ENCODE peak calls at places on chromosomes 12 and 14, in five cellular contexts. One of them, this sample, is unnamed.

GRCh38 chr12:11879306-11879705 is 191.4 kb upstream of the BCL2L14 start:
- DNase-seq in upper lobe of left lung: no peak
- DNase-seq in NB4: no peak
- DNase-seq in testis: no peak
- DNase-seq in stomach: no peak
- DNase-seq in this sample: no peak

GRCh38 chr12:101551362-101552114 is 43.2 kb upstream of the MYBPC1 start:
- DNase-seq in upper lobe of left lung: no peak
- DNase-seq in NB4: no peak
- DNase-seq in testis: no peak
- DNase-seq in stomach: no peak
- DNase-seq in this sample: no peak

GRCh38 chr12:70853326-70853725 is 67.2 kb downstream of the PTPRR start:
- DNase-seq in upper lobe of left lung: no peak
- DNase-seq in NB4: peak
- DNase-seq in testis: no peak
- DNase-seq in stomach: no peak
- DNase-seq in this sample: no peak

GRCh38 chr14:21163721-21164120 is 7.9 kb upstream of the OR5AU1 start:
- DNase-seq in upper lobe of left lung: no peak
- DNase-seq in NB4: no peak
- DNase-seq in testis: no peak
- DNase-seq in stomach: no peak
- DNase-seq in this sample: no peak

GRCh38 chr14:93905623-93906022 is 21.5 kb upstream of the FAM181A start:
- DNase-seq in upper lobe of left lung: no peak
- DNase-seq in NB4: no peak
- DNase-seq in testis: no peak
- DNase-seq in stomach: no peak
- DNase-seq in this sample: no peak

GRCh38 chr14:24184104-24184970 is 4.3 kb downstream of the IPO4 start:
- DNase-seq in upper lobe of left lung: peak
- DNase-seq in NB4: no peak
- DNase-seq in testis: no peak
- DNase-seq in stomach: no peak
- DNase-seq in this sample: no peak

GRCh38 chr14:92160619-92161018 is 38.9 kb downstream of the CPSF2 start:
- DNase-seq in upper lobe of left lung: no peak
- DNase-seq in NB4: peak
- DNase-seq in testis: no peak
- DNase-seq in stomach: no peak
- DNase-seq in this sample: no peak

GRCh38 chr14:96634481-96634880 is 132.3 kb downstream of the PAPOLA start:
- DNase-seq in upper lobe of left lung: no peak
- DNase-seq in NB4: no peak
- DNase-seq in testis: no peak
- DNase-seq in stomach: peak
- DNase-seq in this sample: no peak

GRCh38 chr12:99476956-99477355 is 170.6 kb upstream of the GARIN6 start:
- DNase-seq in upper lobe of left lung: no peak
- DNase-seq in NB4: no peak
- DNase-seq in testis: no peak
- DNase-seq in stomach: no peak
- DNase-seq in this sample: no peak

GRCh38 chr12:53071591-53072551 is 7.3 kb downstream of the SPRYD3 start:
- DNase-seq in upper lobe of left lung: no peak
- DNase-seq in NB4: no peak
- DNase-seq in testis: peak
- DNase-seq in stomach: no peak
- DNase-seq in this sample: no peak

GRCh38 chr12:27552886-27553560 is 29.0 kb downstream of the PPFIBP1 start:
- DNase-seq in upper lobe of left lung: no peak
- DNase-seq in NB4: no peak
- DNase-seq in testis: peak
- DNase-seq in stomach: no peak
- DNase-seq in this sample: no peak

GRCh38 chr12:68122236-68122920 is 37.2 kb downstream of the IFNG start:
- DNase-seq in upper lobe of left lung: no peak
- DNase-seq in NB4: no peak
- DNase-seq in testis: no peak
- DNase-seq in stomach: no peak
- DNase-seq in this sample: no peak

GRCh38 chr14:71651228-71651627 is 281.0 kb upstream of the RGS6 start:
- DNase-seq in upper lobe of left lung: no peak
- DNase-seq in NB4: no peak
- DNase-seq in testis: no peak
- DNase-seq in stomach: no peak
- DNase-seq in this sample: no peak

GRCh38 chr14:54329082-54329695 is 67.6 kb upstream of the CDKN3 start:
- DNase-seq in upper lobe of left lung: no peak
- DNase-seq in NB4: peak
- DNase-seq in testis: peak
- DNase-seq in stomach: peak
- DNase-seq in this sample: no peak

GRCh38 chr12:32125455-32126084 is 18.9 kb downstream of the BICD1 start:
- DNase-seq in upper lobe of left lung: no peak
- DNase-seq in NB4: no peak
- DNase-seq in testis: no peak
- DNase-seq in stomach: no peak
- DNase-seq in this sample: no peak

GRCh38 chr12:45363903-45364302 is 148.0 kb downstream of the ANO6 start:
- DNase-seq in upper lobe of left lung: no peak
- DNase-seq in NB4: no peak
- DNase-seq in testis: no peak
- DNase-seq in stomach: no peak
- DNase-seq in this sample: no peak

GRCh38 chr12:125336246-125336645 is 271.0 kb downstream of the AACS start:
- DNase-seq in upper lobe of left lung: no peak
- DNase-seq in NB4: no peak
- DNase-seq in testis: no peak
- DNase-seq in stomach: no peak
- DNase-seq in this sample: no peak

GRCh38 chr14:60095781-60096450 is 4.2 kb downstream of the PCNX4 start:
- DNase-seq in upper lobe of left lung: no peak
- DNase-seq in NB4: no peak
- DNase-seq in testis: no peak
- DNase-seq in stomach: no peak
- DNase-seq in this sample: no peak

GRCh38 chr14:37559386-37559785 is 35.7 kb downstream of the FOXA1 start:
- DNase-seq in upper lobe of left lung: no peak
- DNase-seq in NB4: no peak
- DNase-seq in testis: no peak
- DNase-seq in stomach: no peak
- DNase-seq in this sample: no peak

GRCh38 chr12:81896771-81897170 is 137.6 kb upstream of the PPFIA2 start:
- DNase-seq in upper lobe of left lung: no peak
- DNase-seq in NB4: no peak
- DNase-seq in testis: no peak
- DNase-seq in stomach: no peak
- DNase-seq in this sample: no peak

GRCh38 chr12:29278673-29279420 is 102.1 kb downstream of the ERGIC2 start:
- DNase-seq in upper lobe of left lung: no peak
- DNase-seq in NB4: no peak
- DNase-seq in testis: no peak
- DNase-seq in stomach: no peak
- DNase-seq in this sample: no peak

GRCh38 chr12:91432755-91433154 is 250.1 kb upstream of the DCN start:
- DNase-seq in upper lobe of left lung: no peak
- DNase-seq in NB4: no peak
- DNase-seq in testis: no peak
- DNase-seq in stomach: no peak
- DNase-seq in this sample: no peak

GRCh38 chr12:17381211-17381610 is 708.8 kb downstream of the RERGL start:
- DNase-seq in upper lobe of left lung: no peak
- DNase-seq in NB4: no peak
- DNase-seq in testis: no peak
- DNase-seq in stomach: no peak
- DNase-seq in this sample: no peak

GRCh38 chr14:61347771-61348443 is 26.5 kb downstream of the PRKCH start:
- DNase-seq in upper lobe of left lung: no peak
- DNase-seq in NB4: no peak
- DNase-seq in testis: no peak
- DNase-seq in stomach: no peak
- DNase-seq in this sample: no peak

GRCh38 chr12:2507811-2508210 is 287.0 kb upstream of the FKBP4 start:
- DNase-seq in upper lobe of left lung: peak
- DNase-seq in NB4: no peak
- DNase-seq in testis: no peak
- DNase-seq in stomach: no peak
- DNase-seq in this sample: no peak

GRCh38 chr14:57831981-57832380 is 33.9 kb downstream of the SLC35F4 start:
- DNase-seq in upper lobe of left lung: no peak
- DNase-seq in NB4: peak
- DNase-seq in testis: no peak
- DNase-seq in stomach: no peak
- DNase-seq in this sample: no peak

DNA sequence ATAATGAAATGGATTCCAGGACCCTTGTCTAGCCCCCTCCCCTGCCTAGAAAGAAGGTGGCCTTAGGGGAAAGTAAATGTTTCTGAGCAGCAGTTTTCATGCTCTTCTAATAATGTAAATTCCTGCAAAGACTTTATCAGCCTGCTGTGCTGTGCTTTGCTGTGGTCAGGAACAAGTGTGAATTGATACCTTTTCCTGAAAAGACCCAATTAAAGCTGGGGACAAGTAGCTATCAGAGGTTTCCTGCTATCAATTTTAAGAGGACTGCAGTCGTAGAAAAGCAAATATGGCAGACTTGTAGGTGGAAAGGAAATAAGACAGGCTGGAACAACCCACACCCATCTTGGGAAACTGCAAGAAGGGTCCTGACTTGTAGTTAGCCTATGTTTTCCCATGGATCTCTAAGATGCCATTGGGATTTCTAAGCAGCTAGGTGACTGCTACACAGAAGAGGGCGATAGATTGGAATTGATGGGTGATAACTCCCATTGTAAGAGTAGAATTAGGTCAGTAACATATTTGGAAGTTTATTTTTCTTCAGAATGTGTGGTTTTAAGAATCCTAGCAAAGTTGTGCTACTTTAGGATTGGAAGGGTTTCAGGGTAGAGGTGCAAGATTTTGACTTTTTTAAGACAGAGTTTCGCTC is 3.1 kb downstream of the DYNLL1 start:
- DNase-seq in upper lobe of left lung: no peak
- DNase-seq in NB4: peak
- DNase-seq in testis: no peak
- DNase-seq in stomach: no peak
- DNase-seq in this sample: no peak
- TF ChIP-seq POLR2A in upper lobe of left lung: no peak
- TF ChIP-seq POLR2A in NB4: no peak
- TF ChIP-seq POLR2A in testis: no peak
- TF ChIP-seq POLR2A in stomach: no peak
- TF ChIP-seq POLR2A in this sample: no peak

DNA sequence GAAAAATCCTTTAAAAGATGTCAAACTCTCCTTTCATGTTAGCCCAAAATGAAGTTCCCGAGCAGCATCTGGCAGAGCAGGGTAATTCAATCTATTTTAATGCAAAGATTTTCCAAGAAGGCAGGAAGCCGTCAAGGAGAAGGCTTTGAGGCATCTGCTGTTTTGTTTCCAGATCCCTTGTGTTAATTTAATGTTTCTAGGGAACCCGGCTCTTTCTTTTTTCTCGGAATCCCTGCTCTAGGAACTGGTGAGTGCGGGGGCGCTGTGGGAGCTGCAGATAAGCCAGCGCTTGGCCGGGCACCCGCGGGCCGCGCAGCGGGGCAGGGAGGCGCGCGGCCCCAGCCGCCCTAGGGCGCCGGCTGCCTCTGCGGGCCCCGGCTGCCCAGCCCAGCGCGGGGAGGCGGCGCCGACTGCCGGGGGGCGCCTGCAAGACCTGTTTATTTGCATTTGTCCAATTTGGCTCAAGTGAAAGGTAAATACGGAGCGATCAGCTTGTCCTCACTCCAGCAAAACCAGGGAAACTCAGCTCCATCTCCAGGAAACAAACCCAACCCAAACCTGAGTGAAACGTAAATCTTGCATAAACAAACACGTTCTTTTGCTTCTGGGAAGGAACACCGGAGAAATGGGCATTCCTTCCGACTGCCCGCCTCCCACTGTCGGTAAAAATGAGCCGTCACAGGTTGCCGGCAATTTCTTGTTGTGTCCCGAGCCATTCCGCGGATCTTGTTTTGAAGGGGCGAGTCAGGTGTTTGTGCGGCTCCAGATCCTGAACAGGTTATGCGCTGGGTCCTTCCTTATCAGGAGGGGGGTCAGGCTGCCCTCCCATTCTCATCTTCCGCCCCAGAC is 65.1 kb downstream of the CRADD start:
- DNase-seq in upper lobe of left lung: peak
- DNase-seq in NB4: peak
- DNase-seq in testis: peak
- DNase-seq in stomach: peak
- DNase-seq in this sample: peak
- TF ChIP-seq CTCF in upper lobe of left lung: peak
- TF ChIP-seq CTCF in NB4: peak
- TF ChIP-seq CTCF in testis: peak
- TF ChIP-seq CTCF in stomach: no peak
- TF ChIP-seq CTCF in this sample: no peak

DNA sequence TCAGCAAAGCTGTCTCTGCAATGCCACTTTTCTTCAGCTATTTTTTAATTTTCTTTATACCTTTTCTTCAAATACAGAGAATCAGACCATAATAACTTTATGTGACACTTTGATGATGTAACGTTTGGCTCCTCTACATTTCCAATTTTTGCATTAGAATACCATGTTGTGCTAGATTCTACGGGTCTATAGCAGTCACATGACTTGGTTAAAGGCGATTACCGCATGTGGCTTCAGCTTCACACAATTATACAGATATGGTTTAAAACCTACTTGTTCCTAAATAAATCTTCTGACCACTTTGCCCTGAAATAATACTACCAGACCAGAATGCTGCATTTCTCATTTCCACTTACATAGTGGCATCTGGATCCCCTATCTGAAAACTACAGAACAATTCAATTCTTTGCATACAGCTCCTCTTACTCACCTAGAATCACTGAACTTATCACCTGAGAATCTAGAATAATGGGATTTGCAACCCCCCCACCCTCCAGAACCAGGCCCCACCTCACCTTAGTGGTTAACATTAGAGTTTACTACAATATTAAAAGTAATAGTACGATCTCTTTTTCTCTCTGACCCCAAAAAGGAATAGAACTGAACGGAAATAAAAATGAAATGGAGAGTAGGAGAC is 1.3 kb downstream of the MAX start:
- DNase-seq in upper lobe of left lung: no peak
- DNase-seq in NB4: peak
- DNase-seq in testis: no peak
- DNase-seq in stomach: no peak
- DNase-seq in this sample: no peak
- H3K4me3 ChIP-seq in upper lobe of left lung: peak
- H3K4me3 ChIP-seq in NB4: peak
- H3K4me3 ChIP-seq in testis: peak
- H3K4me3 ChIP-seq in stomach: peak
- H3K4me3 ChIP-seq in this sample: peak

GRCh38 chr14:105053996-105054395 is 11.2 kb downstream of the GPR132 start:
- DNase-seq in upper lobe of left lung: peak
- DNase-seq in NB4: no peak
- DNase-seq in testis: no peak
- DNase-seq in stomach: no peak
- DNase-seq in this sample: no peak
- TF ChIP-seq POLR2A in upper lobe of left lung: no peak
- TF ChIP-seq POLR2A in NB4: no peak
- TF ChIP-seq POLR2A in testis: no peak
- TF ChIP-seq POLR2A in stomach: no peak
- TF ChIP-seq POLR2A in this sample: no peak

GRCh38 chr14:79011091-79011919 is 841.1 kb downstream of the NRXN3 start:
- DNase-seq in upper lobe of left lung: no peak
- DNase-seq in NB4: peak
- DNase-seq in testis: peak
- DNase-seq in stomach: no peak
- DNase-seq in this sample: no peak
- TF ChIP-seq CTCF in upper lobe of left lung: peak
- TF ChIP-seq CTCF in NB4: peak
- TF ChIP-seq CTCF in testis: peak
- TF ChIP-seq CTCF in stomach: no peak
- TF ChIP-seq CTCF in this sample: peak